ENCODE peak calls at places on chromosomes 1 and 21, in six cellular contexts. D, W, C, B, R and V are unnamed samples.

GRCh38 chr1:235776396-235776795 is 90.3 kb downstream of the LYST start:
- DNase-seq in W (no peak), R (no peak), B (peak), C (no peak), D (no peak), V (no peak)

GRCh38 chr1:33007190-33008050 is 29.3 kb downstream of the AK2 start:
- DNase-seq in R (no peak), W (no peak), B (peak), C (no peak), D (peak), V (peak)

GRCh38 chr1:201311356-201312011 is 28.2 kb downstream of the PKP1 start:
- DNase-seq in D (no peak), W (no peak), C (no peak), R (no peak), B (no peak), V (no peak)

GRCh38 chr1:24379733-24380315 is 33.8 kb downstream of the STPG1 start:
- DNase-seq in B (peak), R (no peak), C (no peak), W (no peak), D (no peak), V (no peak)

GRCh38 chr1:29590583-29591555 is 354.5 kb downstream of the PTPRU start:
- DNase-seq in R (no peak), C (no peak), D (no peak), W (no peak), B (peak), V (no peak)

GRCh38 chr1:208149776-208150514 is 94.2 kb downstream of the PLXNA2 start:
- DNase-seq in C (no peak), B (no peak), R (no peak), W (no peak), D (no peak), V (no peak)

GRCh38 chr1:214422137-214422671 is 129.2 kb downstream of the PTPN14 start:
- DNase-seq in R (no peak), B (peak), D (no peak), C (no peak), W (no peak), V (no peak)

GRCh38 chr1:48677306-48678287 is 99.1 kb downstream of the BEND5 start:
- DNase-seq in W (peak), C (no peak), B (peak), D (peak), R (no peak), V (no peak)

GRCh38 chr1:26959722-26960624 is at the start of gene KDF1:
- DNase-seq in R (no peak), B (no peak), D (no peak), C (peak), W (peak), V (peak)

GRCh38 chr1:180956028-180956640 is 43.4 kb downstream of the KIAA1614 start:
- DNase-seq in B (no peak), R (no peak), C (no peak), D (no peak), W (no peak), V (no peak)

GRCh38 chr21:21213297-21213696 is 215.1 kb downstream of the NCAM2 start:
- DNase-seq in W (no peak), D (no peak), C (no peak), B (peak), R (no peak), V (no peak)

GRCh38 chr1:231855966-231856365 is 229.4 kb downstream of the DISC1 start:
- DNase-seq in C (no peak), R (no peak), W (no peak), B (no peak), D (no peak), V (no peak)

GRCh38 chr1:88237026-88237425 is 447.0 kb upstream of the PKN2 start:
- DNase-seq in W (no peak), R (no peak), B (peak), D (peak), C (no peak), V (no peak)

GRCh38 chr21:22657786-22658185 is 1659.6 kb downstream of the NCAM2 start:
- DNase-seq in R (no peak), B (no peak), D (no peak), C (no peak), W (no peak), V (no peak)

GRCh38 chr1:111656093-111657017 is 36.8 kb downstream of the RAP1A start:
- DNase-seq in C (no peak), W (no peak), R (no peak), D (peak), B (peak), V (peak)

GRCh38 chr21:42153046-42153685 is 65.8 kb upstream of the ABCG1 start:
- DNase-seq in D (no peak), C (no peak), R (no peak), W (no peak), B (no peak), V (no peak)

GRCh38 chr1:31866450-31866801 is 50.6 kb upstream of the SPOCD1 start:
- DNase-seq in C (no peak), R (no peak), D (no peak), B (no peak), W (no peak), V (no peak)

GRCh38 chr1:67355745-67356424 is 48.2 kb downstream of the IL12RB2 start:
- DNase-seq in B (peak), C (no peak), D (peak), R (no peak), W (no peak), V (no peak)

GRCh38 chr1:172429324-172430127 is 9.0 kb downstream of the C1orf105 start:
- DNase-seq in B (peak), D (peak), W (peak), C (no peak), R (peak), V (peak)

GRCh38 chr1:220927442-220927841 is 48.2 kb downstream of the HLX start:
- DNase-seq in W (no peak), B (no peak), C (no peak), D (no peak), R (no peak), V (no peak)

GRCh38 chr1:2300851-2301606 is 72.9 kb downstream of the SKI start:
- DNase-seq in R (peak), W (peak), C (peak), D (no peak), B (peak), V (peak)

GRCh38 chr1:12305377-12305776 is 75.5 kb downstream of the VPS13D start:
- DNase-seq in W (no peak), B (peak), R (no peak), C (no peak), D (no peak), V (no peak)

GRCh38 chr1:7299329-7299799 is 471.7 kb upstream of the VAMP3 start:
- DNase-seq in C (no peak), B (peak), R (no peak), D (peak), W (no peak), V (no peak)

GRCh38 chr1:242877229-242877628 is 352.7 kb upstream of the PLD5 start:
- DNase-seq in C (no peak), D (no peak), R (no peak), B (no peak), W (no peak), V (no peak)

GRCh38 chr1:176102700-176103244 is 104.3 kb downstream of the COP1 start:
- DNase-seq in W (no peak), B (peak), D (no peak), C (no peak), R (no peak), V (no peak)

GRCh38 chr1:33388989-33389771 is 41.7 kb downstream of the PHC2 start:
- DNase-seq in W (no peak), R (no peak), D (peak), B (peak), C (no peak), V (no peak)

GRCh38 chr1:64687725-64688285 is 57.1 kb upstream of the RAVER2 start:
- DNase-seq in W (no peak), C (no peak), R (no peak), D (no peak), B (peak), V (no peak)

GRCh38 chr1:218494449-218494852 is 149.3 kb downstream of the TGFB2 start:
- DNase-seq in C (no peak), B (no peak), W (no peak), R (no peak), D (no peak), V (no peak)